ENCODE peak calls at places on chromosomes 7 and 10, in eight cellular contexts. G is MM.1S; H is caudate nucleus; J is hepatocyte; C is right lobe of liver; R is OCI-LY7; D is CD8-positive, alpha-beta memory T cell; Q is RWPE1. M is an unnamed sample.

GRCh38 chr10:1539216-1539615 is 198.1 kb downstream of the ADARB2 start:
- DNase-seq in R (peak), J (no peak), H (no peak), Q (no peak), C (no peak), G (no peak), D (no peak), M (no peak)

GRCh38 chr7:104852386-104852785 is 161.6 kb upstream of the KMT2E start:
- DNase-seq in C (peak), J (no peak), D (no peak), R (no peak), G (no peak), H (no peak), Q (no peak), M (no peak)

GRCh38 chr10:43396061-43396927 is 12.7 kb downstream of the HNRNPF start:
- DNase-seq in R (peak), C (peak), G (peak), D (peak), H (no peak), Q (peak), J (peak), M (no peak)

GRCh38 chr7:2529161-2530075 is 9.8 kb downstream of the LFNG start:
- DNase-seq in J (no peak), R (peak), H (no peak), G (no peak), C (peak), D (peak), Q (peak), M (no peak)

GRCh38 chr7:21092923-21093702 is 306.4 kb upstream of the SP8 start:
- DNase-seq in D (no peak), Q (no peak), C (no peak), G (no peak), H (no peak), J (no peak), R (no peak), M (no peak)

GRCh38 chr7:153354071-153354470 is 594.5 kb downstream of the ACTR3B start:
- DNase-seq in Q (no peak), R (no peak), H (no peak), C (no peak), D (no peak), J (no peak), G (no peak), M (no peak)

GRCh38 chr7:50952544-50952943 is 169.8 kb upstream of the GRB10 start:
- DNase-seq in Q (no peak), C (no peak), J (no peak), G (peak), H (no peak), R (no peak), D (no peak), M (no peak)

GRCh38 chr10:95297402-95297801 is 6.6 kb upstream of the PDLIM1 start:
- DNase-seq in R (peak), C (no peak), Q (no peak), J (no peak), G (peak), H (no peak), D (no peak), M (no peak)

GRCh38 chr7:685540-685939 is 41.0 kb upstream of the DNAAF5 start:
- DNase-seq in C (no peak), H (no peak), J (no peak), G (no peak), D (no peak), R (peak), Q (no peak), M (no peak)

GRCh38 chr7:17558135-17558534 is 259.7 kb downstream of the AHR start:
- DNase-seq in Q (no peak), D (no peak), G (no peak), H (no peak), C (no peak), J (no peak), R (no peak), M (no peak)

GRCh38 chr7:17557305-17557704 is 258.9 kb downstream of the AHR start:
- DNase-seq in C (no peak), G (no peak), Q (no peak), H (no peak), J (no peak), R (no peak), D (no peak), M (no peak)

GRCh38 chr7:17559388-17559787 is 260.9 kb downstream of the AHR start:
- DNase-seq in Q (no peak), R (no peak), J (peak), G (no peak), D (no peak), C (no peak), H (no peak), M (no peak)

GRCh38 chr7:17560516-17560915 is 262.1 kb downstream of the AHR start:
- DNase-seq in C (no peak), J (no peak), H (no peak), Q (peak), D (no peak), G (no peak), R (no peak), M (no peak)

DNA sequence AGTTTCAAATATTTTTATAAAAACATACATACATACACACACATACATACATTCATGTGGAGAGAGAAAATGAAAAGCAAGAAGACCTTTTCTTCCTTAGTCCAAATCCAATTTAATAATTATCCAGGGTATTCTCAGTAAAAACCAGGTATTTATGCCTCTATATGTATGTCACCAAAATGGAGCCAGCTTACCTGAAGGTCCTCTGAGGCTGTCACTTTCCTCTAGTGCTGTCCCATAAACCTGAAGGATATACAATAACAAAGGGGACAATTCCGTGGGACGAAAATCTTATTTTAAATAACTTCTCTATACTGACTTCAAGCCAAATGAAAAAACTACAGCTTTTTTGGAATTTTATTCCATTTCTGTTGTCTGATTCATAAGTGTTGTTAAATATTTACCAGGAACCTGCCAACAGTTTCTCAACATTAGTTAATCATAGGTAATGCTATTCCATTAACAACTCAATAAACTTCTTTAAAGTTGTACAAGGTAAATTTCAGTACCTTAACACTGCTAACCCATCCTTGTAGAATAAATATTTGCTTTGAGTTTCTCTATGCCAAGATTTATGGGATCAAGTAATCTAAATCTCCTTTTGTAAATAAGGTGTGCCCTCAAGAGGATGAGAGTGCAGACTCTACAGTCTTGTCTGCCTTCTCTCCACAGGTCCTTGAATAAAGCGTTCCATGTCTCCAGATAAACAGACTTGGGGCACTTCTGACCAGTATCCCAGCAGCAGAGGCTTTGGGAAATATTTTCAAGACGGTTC is 260.3 kb downstream of the AHR start:
- DNase-seq in C (no peak), Q (no peak), R (no peak), D (no peak), J (peak), H (no peak), G (no peak), M (no peak)
- H3K27ac ChIP-seq in C (peak), Q (no peak), R (no peak), D (no peak), J (peak), H (no peak), G (no peak), M (no peak)

GRCh38 chr7:64849250-64849923 is 53.7 kb upstream of the ZNF273 start:
- DNase-seq in Q (peak), G (no peak), C (no peak), R (peak), H (no peak), D (no peak), J (no peak), M (no peak)
- H3K27ac ChIP-seq in Q (peak), G (no peak), C (no peak), R (no peak), H (peak), D (no peak), J (no peak), M (no peak)

GRCh38 chr10:70367195-70367796 is 15.1 kb downstream of the LRRC20 start:
- DNase-seq in H (no peak), J (no peak), D (no peak), C (no peak), Q (peak), R (no peak), G (no peak), M (no peak)
- H3K27ac ChIP-seq in H (no peak), J (no peak), D (no peak), C (no peak), Q (peak), R (no peak), G (no peak), M (no peak)

DNA sequence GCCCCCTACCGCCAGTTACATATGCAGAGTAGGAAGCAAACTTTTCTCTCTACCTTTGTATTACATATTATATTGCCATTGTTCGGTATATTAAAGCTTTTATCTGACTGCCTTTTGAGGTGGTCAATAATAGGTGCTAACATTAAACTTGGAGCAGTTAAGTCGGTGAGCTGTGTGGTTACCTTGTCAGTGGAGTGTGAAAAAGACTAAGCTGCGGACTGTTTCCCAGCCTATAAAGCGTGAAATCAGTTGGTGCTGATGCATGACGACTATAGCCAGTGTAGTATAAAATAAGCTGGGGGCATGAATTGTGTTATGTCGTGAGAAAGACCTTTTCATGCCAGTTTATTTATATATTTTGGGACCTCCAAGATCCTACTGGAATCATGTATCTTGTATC is 33.7 kb downstream of the R3HCC1L start:
- DNase-seq in Q (no peak), J (no peak), D (no peak), R (peak), C (no peak), G (no peak), H (no peak), M (no peak)
- H3K27ac ChIP-seq in Q (no peak), J (no peak), D (no peak), R (peak), C (no peak), G (no peak), H (no peak), M (no peak)

GRCh38 chr7:112467867-112468266 is 12.9 kb upstream of the LSMEM1 start:
- DNase-seq in D (no peak), Q (no peak), J (no peak), C (no peak), R (no peak), G (no peak), H (no peak), M (no peak)
- H3K27ac ChIP-seq in D (no peak), Q (no peak), J (no peak), C (no peak), R (no peak), G (no peak), H (no peak), M (no peak)

DNA sequence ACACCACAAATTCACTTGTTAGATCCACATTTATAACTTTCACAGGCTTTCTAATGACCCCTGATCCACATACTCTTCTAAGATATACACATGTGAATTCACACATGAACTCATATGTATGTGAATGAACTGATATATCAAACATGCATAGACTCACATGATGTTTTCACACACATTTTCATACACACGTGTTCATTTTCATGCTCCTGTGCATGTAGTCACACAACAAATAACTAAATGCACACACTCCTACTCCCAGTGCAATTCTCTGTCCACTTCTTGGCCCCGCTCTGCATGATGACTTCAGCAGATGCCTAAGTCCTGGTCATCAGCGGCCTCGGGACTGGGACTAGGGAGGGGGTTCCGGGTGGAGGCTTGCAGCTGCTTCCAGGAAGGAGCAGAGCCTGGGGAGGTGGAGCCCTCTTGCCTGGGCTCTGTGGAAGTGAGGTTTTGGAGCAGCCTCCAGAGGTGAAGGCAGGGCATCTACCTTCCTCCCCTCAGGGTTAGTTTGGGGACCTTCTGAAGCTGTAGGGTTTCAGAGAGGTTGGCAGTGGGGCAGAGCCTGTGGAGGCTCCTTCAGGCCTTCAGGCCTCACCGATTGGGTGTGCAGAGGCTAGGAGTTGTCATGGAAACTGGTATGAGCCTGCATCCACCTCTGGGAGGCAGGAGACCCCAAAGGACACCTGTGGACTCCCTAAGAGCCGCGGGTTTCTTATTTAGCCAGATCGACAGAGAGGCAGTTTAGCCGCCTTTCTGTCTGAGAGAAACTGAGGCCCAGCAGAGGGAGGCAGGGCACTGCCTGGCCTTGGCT is 1.8 kb downstream of the LZTS2 start:
- DNase-seq in G (peak), J (peak), C (peak), H (no peak), D (no peak), R (no peak), Q (no peak), M (no peak)
- H3K27ac ChIP-seq in G (no peak), J (peak), C (peak), H (peak), D (peak), R (no peak), Q (peak), M (no peak)

GRCh38 chr10:28571265-28571664 is 38.3 kb downstream of the WAC start:
- DNase-seq in C (no peak), J (no peak), D (no peak), Q (no peak), R (no peak), H (no peak), G (no peak), M (no peak)
- H3K27ac ChIP-seq in C (no peak), J (no peak), D (no peak), Q (no peak), R (no peak), H (no peak), G (no peak), M (no peak)